ENCODE peak calls at places on chromosomes 16 and 17, in five cellular contexts. O is GM12865, E is ovary, N is AG10803, K is mesothelial cell of epicardium. B is an unnamed sample.

GRCh38 chr16:27722892-27723450 is 173.0 kb downstream of the KATNIP start:
- DNase-seq in E (no peak), K (no peak), N (no peak), O (no peak), B (no peak)

GRCh38 chr16:89670496-89671431 is 13.1 kb downstream of the SPATA33 start:
- DNase-seq in E (no peak), N (no peak), O (no peak), K (no peak), B (peak)

GRCh38 chr16:67158637-67159600 is 790 bp downstream of the TRADD start:
- DNase-seq in N (no peak), K (no peak), O (peak), E (peak), B (no peak)

GRCh38 chr17:74391771-74392170 is 24.5 kb downstream of the GPR142 start:
- DNase-seq in N (no peak), E (no peak), O (no peak), K (no peak), B (no peak)

GRCh38 chr16:54288592-54289241 is 2.1 kb upstream of the IRX3 start:
- DNase-seq in K (no peak), N (no peak), E (no peak), O (no peak), B (no peak)

GRCh38 chr16:709651-710499 is 4.3 kb upstream of the FBXL16 start:
- DNase-seq in N (peak), K (no peak), O (no peak), E (no peak), B (no peak)

GRCh38 chr17:75739174-75739573 is 17.9 kb downstream of the ITGB4 start:
- DNase-seq in N (no peak), K (no peak), O (no peak), E (no peak), B (no peak)

GRCh38 chr17:1752425-1752941 is 9.4 kb upstream of the SERPINF1 start:
- DNase-seq in K (no peak), E (no peak), O (no peak), N (no peak), B (no peak)

GRCh38 chr16:54430491-54431030 is 144.0 kb upstream of the IRX3 start:
- DNase-seq in K (no peak), E (no peak), O (no peak), N (peak), B (no peak)

GRCh38 chr17:45269912-45270311 is 8.0 kb upstream of the SPATA32 start:
- DNase-seq in E (no peak), O (no peak), K (no peak), N (no peak), B (no peak)

GRCh38 chr16:4111748-4112696 is 4.2 kb downstream of the ADCY9 start:
- DNase-seq in E (no peak), N (peak), O (no peak), K (no peak), B (no peak)

GRCh38 chr17:49013311-49014205 is 16.4 kb downstream of the IGF2BP1 start:
- DNase-seq in E (no peak), N (peak), K (no peak), O (no peak), B (peak)

DNA sequence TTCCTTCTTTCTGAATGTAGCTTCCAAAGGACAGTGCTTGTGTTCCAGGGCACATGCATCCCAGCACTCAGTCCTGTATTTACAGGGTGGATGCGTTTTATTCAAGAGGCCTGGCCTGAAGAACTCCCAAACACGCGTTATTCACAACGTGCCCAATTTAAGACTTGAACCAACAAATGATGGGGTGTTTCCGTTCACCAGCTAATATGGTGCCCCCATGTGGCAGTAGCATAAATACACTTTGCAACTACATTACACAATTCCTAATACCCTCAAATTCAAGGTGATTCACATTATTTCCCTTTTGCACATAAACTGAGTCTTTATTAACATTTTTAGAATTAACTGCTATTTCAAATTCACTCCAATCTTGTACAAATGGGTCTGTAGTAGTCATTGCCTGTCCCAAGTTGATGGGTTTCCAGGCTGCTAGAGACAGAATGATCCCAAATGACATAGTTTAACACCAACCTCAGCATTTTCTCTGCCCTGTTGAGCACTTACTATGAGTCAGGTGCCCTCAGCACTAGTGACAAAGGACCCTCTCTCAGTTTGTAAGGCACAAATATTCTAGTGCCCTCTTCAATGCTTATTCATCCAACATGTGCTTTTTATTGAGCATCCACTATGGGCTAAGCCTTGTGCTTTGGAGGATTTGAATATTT is 26.9 kb downstream of the HSD17B2 start:
- DNase-seq in O (peak), E (no peak), N (peak), K (no peak), B (no peak)
- TF ChIP-seq CTCF in O (peak), E (no peak), N (peak), K (no peak), B (peak)

DNA sequence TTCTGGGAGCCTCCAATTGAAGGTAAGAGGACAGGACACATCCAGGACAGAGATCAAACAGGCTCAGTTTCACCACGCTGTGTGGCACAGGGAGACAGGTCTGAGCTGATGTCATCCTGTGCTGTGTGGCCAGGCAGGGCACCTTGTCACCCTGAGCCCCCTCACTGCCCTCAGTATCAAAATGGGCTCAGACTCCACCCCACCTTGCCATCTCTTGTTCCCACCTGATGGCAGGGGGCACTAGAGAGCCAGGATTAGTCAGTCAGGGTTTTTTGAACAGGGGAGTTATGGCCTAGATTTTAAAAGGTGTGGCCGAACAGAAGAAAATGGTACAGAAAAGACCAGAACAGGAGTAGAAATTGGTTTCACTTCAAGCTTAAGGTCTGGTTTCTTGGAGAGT is 2.6 kb downstream of the KAT2A start:
- DNase-seq in N (no peak), K (no peak), O (peak), E (no peak), B (no peak)
- TF ChIP-seq CTCF in N (peak), K (no peak), O (peak), E (no peak), B (peak)

GRCh38 chr17:19648475-19649406 is at the start of gene ALDH3A2:
- DNase-seq in N (peak), E (peak), K (peak), O (peak), B (peak)
- TF ChIP-seq CTCF in N (peak), E (peak), K (no peak), O (no peak), B (peak)

DNA sequence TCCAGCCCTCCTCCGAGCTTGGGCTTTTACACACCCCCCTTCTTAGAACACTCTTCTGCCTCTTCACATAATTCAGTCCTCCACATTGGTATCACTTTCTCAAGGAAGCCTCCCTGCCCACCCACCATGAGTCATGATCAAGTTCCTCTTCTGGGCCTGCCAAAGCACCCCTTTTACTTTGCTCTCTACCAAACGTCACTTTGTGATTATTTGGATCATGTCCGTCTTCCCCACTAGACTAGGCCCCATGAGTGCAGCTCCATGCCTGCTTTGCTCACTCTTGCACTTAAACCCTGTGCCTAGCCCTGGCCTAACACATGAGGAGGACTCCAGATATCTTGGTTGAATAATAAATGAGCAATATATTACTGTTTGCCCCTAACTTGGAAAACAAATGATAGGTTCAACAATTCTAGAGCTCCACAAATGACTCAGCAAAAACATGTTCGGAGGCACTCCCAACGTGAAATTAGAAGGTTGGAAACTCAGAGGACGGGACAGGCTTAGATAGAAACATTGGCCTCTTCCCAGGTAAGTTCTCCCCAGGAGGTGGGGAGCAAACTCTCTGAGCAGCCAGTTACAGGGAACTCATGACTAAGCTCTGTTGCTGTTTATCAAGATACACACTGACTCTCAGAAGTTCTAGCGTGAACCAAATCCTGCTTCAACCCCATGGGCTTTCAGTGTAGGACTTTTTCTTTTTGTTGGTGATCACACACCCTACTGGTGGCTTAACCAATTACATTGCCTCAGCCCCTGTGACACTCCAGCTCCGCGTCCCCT is 28.3 kb downstream of the G6PC1 start:
- DNase-seq in N (peak), K (no peak), E (no peak), O (peak), B (no peak)
- TF ChIP-seq CTCF in N (peak), K (peak), E (peak), O (peak), B (peak)

DNA sequence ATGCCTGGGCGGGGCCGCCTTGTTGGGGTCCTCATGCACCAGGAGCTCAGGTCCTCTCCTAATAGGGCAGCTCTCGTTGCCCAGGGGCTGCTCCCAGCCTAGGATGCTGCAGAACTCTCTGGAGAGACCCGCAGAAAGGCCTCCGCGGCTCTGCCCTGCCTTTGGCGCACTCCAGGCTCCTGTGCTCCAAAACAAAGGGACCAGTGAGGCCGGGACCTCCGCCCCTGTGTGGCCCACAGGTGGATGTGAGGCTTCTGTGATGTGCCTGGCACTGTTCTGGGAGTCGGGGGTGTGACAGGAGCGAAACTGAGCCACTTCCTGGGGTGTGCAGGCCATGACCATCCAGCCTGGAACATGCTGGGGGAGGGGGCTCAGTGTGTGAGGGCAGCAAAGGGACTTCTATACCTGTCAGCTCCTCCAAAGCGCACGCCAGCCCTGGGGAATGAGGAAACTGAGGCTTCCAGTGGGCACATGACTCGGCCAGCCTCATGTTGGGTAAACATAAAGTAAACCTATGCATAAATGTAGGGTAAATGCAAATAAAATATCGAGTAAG is 153.2 kb downstream of the IRF8 start:
- DNase-seq in N (no peak), E (no peak), K (no peak), O (no peak), B (peak)
- TF ChIP-seq CTCF in N (no peak), E (no peak), K (no peak), O (no peak), B (no peak)

DNA sequence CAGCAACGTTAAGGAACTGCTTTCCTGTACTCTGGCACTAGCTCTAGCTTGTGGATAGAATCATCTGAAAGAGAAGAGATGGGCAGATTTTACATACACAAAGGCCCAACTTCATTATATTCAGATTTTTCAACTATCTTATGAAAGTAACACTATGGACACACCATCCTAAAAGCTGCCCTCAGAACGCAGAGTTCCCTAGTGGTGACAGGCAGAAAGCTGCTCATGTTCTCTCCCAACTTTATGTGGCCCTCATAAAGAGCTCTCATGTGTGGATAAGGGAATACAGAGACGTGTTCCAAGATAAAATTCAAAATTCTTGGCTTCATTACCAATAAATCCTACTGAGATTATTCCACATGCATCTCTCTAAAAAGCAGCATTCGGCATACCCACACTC is 1.5 kb downstream of the CFAP20 start:
- DNase-seq in N (peak), E (no peak), K (no peak), O (no peak), B (no peak)
- TF ChIP-seq CTCF in N (peak), E (no peak), K (no peak), O (no peak), B (no peak)

GRCh38 chr16:57720142-57720575 is 15.4 kb upstream of the KATNB1 start:
- DNase-seq in O (peak), N (peak), K (no peak), E (no peak), B (peak)
- TF ChIP-seq CTCF in O (peak), N (peak), K (no peak), E (no peak), B (peak)

GRCh38 chr16:50610331-50611262 is 62.4 kb downstream of the NKD1 start:
- DNase-seq in O (no peak), K (no peak), E (no peak), N (no peak), B (no peak)
- TF ChIP-seq CTCF in O (no peak), K (no peak), E (no peak), N (no peak), B (no peak)